ENCODE peak calls at places on chromosomes 12 and 14, in eight cellular contexts. One of them, this sample, is unnamed.
A peak's percentile ranks its signal among the peaks of the same experiment; 100 is the strongest.

GRCh38 chr12:8689606-8690175 is 8.1 kb upstream of the RIMKLB start:
- DNase-seq in activated CD4-positive, alpha-beta T cell treated with anti-CD3 and anti-CD28 coated beads, Interleukin-2, amount 50 U/mL, for 24 hours: no peak
- DNase-seq in CD4-positive, CD25-positive, alpha-beta regulatory T cell: no peak
- DNase-seq in sigmoid colon: no peak
- DNase-seq in GM23248: no peak
- DNase-seq in stimulated activated CD4-positive, alpha-beta T cell treated with anti-CD3 and anti-CD28 coated beads, Interleukin-15, amount 100 ng/mL, for 1 hour: no peak
- DNase-seq in omental fat pad: no peak
- DNase-seq in aorta: no peak
- DNase-seq in this sample: no peak

GRCh38 chr14:99579903-99580570 is 24.0 kb downstream of the CCDC85C start:
- DNase-seq in activated CD4-positive, alpha-beta T cell treated with anti-CD3 and anti-CD28 coated beads, Interleukin-2, amount 50 U/mL, for 24 hours: no peak
- DNase-seq in CD4-positive, CD25-positive, alpha-beta regulatory T cell: no peak
- DNase-seq in sigmoid colon: no peak
- DNase-seq in GM23248: peak; percentile 45
- DNase-seq in stimulated activated CD4-positive, alpha-beta T cell treated with anti-CD3 and anti-CD28 coated beads, Interleukin-15, amount 100 ng/mL, for 1 hour: no peak
- DNase-seq in omental fat pad: no peak
- DNase-seq in aorta: no peak
- DNase-seq in this sample: peak; percentile 86

GRCh38 chr12:93638095-93638494 is 39.1 kb upstream of the CRADD start:
- DNase-seq in activated CD4-positive, alpha-beta T cell treated with anti-CD3 and anti-CD28 coated beads, Interleukin-2, amount 50 U/mL, for 24 hours: no peak
- DNase-seq in CD4-positive, CD25-positive, alpha-beta regulatory T cell: no peak
- DNase-seq in sigmoid colon: no peak
- DNase-seq in GM23248: peak; percentile 42
- DNase-seq in stimulated activated CD4-positive, alpha-beta T cell treated with anti-CD3 and anti-CD28 coated beads, Interleukin-15, amount 100 ng/mL, for 1 hour: no peak
- DNase-seq in omental fat pad: no peak
- DNase-seq in aorta: no peak
- DNase-seq in this sample: no peak

GRCh38 chr14:20681348-20682126 is 2.8 kb upstream of the RNASE4 start:
- DNase-seq in activated CD4-positive, alpha-beta T cell treated with anti-CD3 and anti-CD28 coated beads, Interleukin-2, amount 50 U/mL, for 24 hours: peak; percentile 87
- DNase-seq in CD4-positive, CD25-positive, alpha-beta regulatory T cell: peak; percentile 87
- DNase-seq in sigmoid colon: peak; percentile 93
- DNase-seq in GM23248: peak; percentile 90
- DNase-seq in stimulated activated CD4-positive, alpha-beta T cell treated with anti-CD3 and anti-CD28 coated beads, Interleukin-15, amount 100 ng/mL, for 1 hour: peak; percentile 81
- DNase-seq in omental fat pad: peak; percentile 65
- DNase-seq in aorta: peak; percentile 85
- DNase-seq in this sample: peak; percentile 82

GRCh38 chr14:53103941-53104340 is 49.2 kb downstream of the DDHD1 start:
- DNase-seq in activated CD4-positive, alpha-beta T cell treated with anti-CD3 and anti-CD28 coated beads, Interleukin-2, amount 50 U/mL, for 24 hours: no peak
- DNase-seq in CD4-positive, CD25-positive, alpha-beta regulatory T cell: no peak
- DNase-seq in sigmoid colon: no peak
- DNase-seq in GM23248: no peak
- DNase-seq in stimulated activated CD4-positive, alpha-beta T cell treated with anti-CD3 and anti-CD28 coated beads, Interleukin-15, amount 100 ng/mL, for 1 hour: no peak
- DNase-seq in omental fat pad: no peak
- DNase-seq in aorta: no peak
- DNase-seq in this sample: no peak

GRCh38 chr12:12975322-12976077 is 23.5 kb upstream of the GPRC5D start:
- DNase-seq in activated CD4-positive, alpha-beta T cell treated with anti-CD3 and anti-CD28 coated beads, Interleukin-2, amount 50 U/mL, for 24 hours: no peak
- DNase-seq in CD4-positive, CD25-positive, alpha-beta regulatory T cell: peak; percentile 40
- DNase-seq in sigmoid colon: no peak
- DNase-seq in GM23248: peak; percentile 79
- DNase-seq in stimulated activated CD4-positive, alpha-beta T cell treated with anti-CD3 and anti-CD28 coated beads, Interleukin-15, amount 100 ng/mL, for 1 hour: no peak
- DNase-seq in omental fat pad: no peak
- DNase-seq in aorta: no peak
- DNase-seq in this sample: peak; percentile 33

GRCh38 chr12:54750-55535 is 11.6 kb upstream of the IQSEC3 start:
- DNase-seq in activated CD4-positive, alpha-beta T cell treated with anti-CD3 and anti-CD28 coated beads, Interleukin-2, amount 50 U/mL, for 24 hours: no peak
- DNase-seq in CD4-positive, CD25-positive, alpha-beta regulatory T cell: no peak
- DNase-seq in sigmoid colon: no peak
- DNase-seq in GM23248: no peak
- DNase-seq in stimulated activated CD4-positive, alpha-beta T cell treated with anti-CD3 and anti-CD28 coated beads, Interleukin-15, amount 100 ng/mL, for 1 hour: no peak
- DNase-seq in omental fat pad: no peak
- DNase-seq in aorta: no peak
- DNase-seq in this sample: no peak

GRCh38 chr14:31660191-31660590 is 99.0 kb downstream of the NUBPL start:
- DNase-seq in activated CD4-positive, alpha-beta T cell treated with anti-CD3 and anti-CD28 coated beads, Interleukin-2, amount 50 U/mL, for 24 hours: no peak
- DNase-seq in CD4-positive, CD25-positive, alpha-beta regulatory T cell: no peak
- DNase-seq in sigmoid colon: no peak
- DNase-seq in GM23248: no peak
- DNase-seq in stimulated activated CD4-positive, alpha-beta T cell treated with anti-CD3 and anti-CD28 coated beads, Interleukin-15, amount 100 ng/mL, for 1 hour: no peak
- DNase-seq in omental fat pad: no peak
- DNase-seq in aorta: no peak
- DNase-seq in this sample: no peak

GRCh38 chr12:110282956-110283817 is 2.1 kb downstream of the ATP2A2 start:
- DNase-seq in activated CD4-positive, alpha-beta T cell treated with anti-CD3 and anti-CD28 coated beads, Interleukin-2, amount 50 U/mL, for 24 hours: no peak
- DNase-seq in CD4-positive, CD25-positive, alpha-beta regulatory T cell: peak; percentile 35
- DNase-seq in sigmoid colon: no peak
- DNase-seq in GM23248: peak; percentile 30
- DNase-seq in stimulated activated CD4-positive, alpha-beta T cell treated with anti-CD3 and anti-CD28 coated beads, Interleukin-15, amount 100 ng/mL, for 1 hour: no peak
- DNase-seq in omental fat pad: no peak
- DNase-seq in aorta: no peak
- DNase-seq in this sample: no peak

GRCh38 chr12:6978188-6978986 is 7.7 kb downstream of the EMG1 start:
- DNase-seq in activated CD4-positive, alpha-beta T cell treated with anti-CD3 and anti-CD28 coated beads, Interleukin-2, amount 50 U/mL, for 24 hours: no peak
- DNase-seq in CD4-positive, CD25-positive, alpha-beta regulatory T cell: no peak
- DNase-seq in sigmoid colon: no peak
- DNase-seq in GM23248: no peak
- DNase-seq in stimulated activated CD4-positive, alpha-beta T cell treated with anti-CD3 and anti-CD28 coated beads, Interleukin-15, amount 100 ng/mL, for 1 hour: no peak
- DNase-seq in omental fat pad: no peak
- DNase-seq in aorta: no peak
- DNase-seq in this sample: peak; percentile 74

GRCh38 chr12:75455839-75456238 is 24.7 kb upstream of the GLIPR1 start:
- DNase-seq in activated CD4-positive, alpha-beta T cell treated with anti-CD3 and anti-CD28 coated beads, Interleukin-2, amount 50 U/mL, for 24 hours: no peak
- DNase-seq in CD4-positive, CD25-positive, alpha-beta regulatory T cell: no peak
- DNase-seq in sigmoid colon: no peak
- DNase-seq in GM23248: no peak
- DNase-seq in stimulated activated CD4-positive, alpha-beta T cell treated with anti-CD3 and anti-CD28 coated beads, Interleukin-15, amount 100 ng/mL, for 1 hour: no peak
- DNase-seq in omental fat pad: no peak
- DNase-seq in aorta: peak; percentile 50
- DNase-seq in this sample: no peak

GRCh38 chr14:29419736-29420135 is 507.9 kb downstream of the PRKD1 start:
- DNase-seq in activated CD4-positive, alpha-beta T cell treated with anti-CD3 and anti-CD28 coated beads, Interleukin-2, amount 50 U/mL, for 24 hours: no peak
- DNase-seq in CD4-positive, CD25-positive, alpha-beta regulatory T cell: no peak
- DNase-seq in sigmoid colon: no peak
- DNase-seq in GM23248: no peak
- DNase-seq in stimulated activated CD4-positive, alpha-beta T cell treated with anti-CD3 and anti-CD28 coated beads, Interleukin-15, amount 100 ng/mL, for 1 hour: no peak
- DNase-seq in omental fat pad: no peak
- DNase-seq in aorta: no peak
- DNase-seq in this sample: no peak

GRCh38 chr12:25875661-25876060 is 82.8 kb upstream of the RASSF8 start:
- DNase-seq in activated CD4-positive, alpha-beta T cell treated with anti-CD3 and anti-CD28 coated beads, Interleukin-2, amount 50 U/mL, for 24 hours: no peak
- DNase-seq in CD4-positive, CD25-positive, alpha-beta regulatory T cell: no peak
- DNase-seq in sigmoid colon: no peak
- DNase-seq in GM23248: peak; percentile 40
- DNase-seq in stimulated activated CD4-positive, alpha-beta T cell treated with anti-CD3 and anti-CD28 coated beads, Interleukin-15, amount 100 ng/mL, for 1 hour: no peak
- DNase-seq in omental fat pad: no peak
- DNase-seq in aorta: no peak
- DNase-seq in this sample: no peak

This sample was measured in upper lobe of left lung.